ENCODE peak calls at places on chromosomes 4 and X, in seven cellular contexts. One of them, this sample, is unnamed.

GRCh38 chr4:178138491-178138890 is 696.3 kb upstream of the AGA start:
- DNase-seq in pancreas: no peak
- DNase-seq in choroid plexus epithelial cell: no peak
- DNase-seq in GM12864: no peak
- DNase-seq in AG04449: no peak
- DNase-seq in suprapubic skin: no peak
- DNase-seq in heart right ventricle: no peak
- DNase-seq in this sample: no peak

GRCh38 chr4:184932343-184932742 is 85.9 kb upstream of the HELT start:
- DNase-seq in pancreas: no peak
- DNase-seq in choroid plexus epithelial cell: no peak
- DNase-seq in GM12864: no peak
- DNase-seq in AG04449: no peak
- DNase-seq in suprapubic skin: no peak
- DNase-seq in heart right ventricle: no peak
- DNase-seq in this sample: no peak

GRCh38 chrX:37314526-37314925 is 34.6 kb upstream of the PRRG1 start:
- DNase-seq in pancreas: no peak
- DNase-seq in choroid plexus epithelial cell: peak; percentile 73
- DNase-seq in GM12864: no peak
- DNase-seq in AG04449: peak; percentile 37
- DNase-seq in suprapubic skin: no peak
- DNase-seq in heart right ventricle: no peak
- DNase-seq in this sample: no peak

GRCh38 chr4:17197070-17197469 is 298.6 kb upstream of the LDB2 start:
- DNase-seq in pancreas: no peak
- DNase-seq in choroid plexus epithelial cell: no peak
- DNase-seq in GM12864: no peak
- DNase-seq in AG04449: no peak
- DNase-seq in suprapubic skin: no peak
- DNase-seq in heart right ventricle: no peak
- DNase-seq in this sample: no peak

GRCh38 chr4:8585186-8585585 is 5.0 kb downstream of the GPR78 start:
- DNase-seq in pancreas: no peak
- DNase-seq in choroid plexus epithelial cell: no peak
- DNase-seq in GM12864: no peak
- DNase-seq in AG04449: no peak
- DNase-seq in suprapubic skin: peak; percentile 65
- DNase-seq in heart right ventricle: no peak
- DNase-seq in this sample: no peak

GRCh38 chrX:138928737-138929459 is 217.4 kb upstream of the FGF13 start:
- DNase-seq in pancreas: no peak
- DNase-seq in choroid plexus epithelial cell: no peak
- DNase-seq in GM12864: no peak
- DNase-seq in AG04449: no peak
- DNase-seq in suprapubic skin: no peak
- DNase-seq in heart right ventricle: no peak
- DNase-seq in this sample: no peak

GRCh38 chr4:3312362-3312761 is 19.5 kb downstream of the RGS12 start:
- DNase-seq in pancreas: no peak
- DNase-seq in choroid plexus epithelial cell: no peak
- DNase-seq in GM12864: no peak
- DNase-seq in AG04449: no peak
- DNase-seq in suprapubic skin: no peak
- DNase-seq in heart right ventricle: no peak
- DNase-seq in this sample: peak; percentile 54

GRCh38 chr4:100838286-100838685 is 320.5 kb upstream of the EMCN start:
- DNase-seq in pancreas: no peak
- DNase-seq in choroid plexus epithelial cell: no peak
- DNase-seq in GM12864: no peak
- DNase-seq in AG04449: no peak
- DNase-seq in suprapubic skin: no peak
- DNase-seq in heart right ventricle: no peak
- DNase-seq in this sample: no peak

GRCh38 chr4:147059064-147059731 is 113.5 kb upstream of the TTC29 start:
- DNase-seq in pancreas: no peak
- DNase-seq in choroid plexus epithelial cell: no peak
- DNase-seq in GM12864: no peak
- DNase-seq in AG04449: no peak
- DNase-seq in suprapubic skin: no peak
- DNase-seq in heart right ventricle: no peak
- DNase-seq in this sample: no peak

GRCh38 chr4:152115794-152116193 is 355.0 kb upstream of the GATB start:
- DNase-seq in pancreas: no peak
- DNase-seq in choroid plexus epithelial cell: no peak
- DNase-seq in GM12864: no peak
- DNase-seq in AG04449: no peak
- DNase-seq in suprapubic skin: no peak
- DNase-seq in heart right ventricle: peak; percentile 36
- DNase-seq in this sample: no peak

GRCh38 chr4:94877973-94878372 is 120.2 kb downstream of the BMPR1B start:
- DNase-seq in pancreas: no peak
- DNase-seq in choroid plexus epithelial cell: peak; percentile 63
- DNase-seq in GM12864: no peak
- DNase-seq in AG04449: no peak
- DNase-seq in suprapubic skin: no peak
- DNase-seq in heart right ventricle: no peak
- DNase-seq in this sample: no peak

GRCh38 chr4:77145806-77146425 is 11.1 kb upstream of the CCNG2 start:
- DNase-seq in pancreas: no peak
- DNase-seq in choroid plexus epithelial cell: no peak
- DNase-seq in GM12864: no peak
- DNase-seq in AG04449: no peak
- DNase-seq in suprapubic skin: no peak
- DNase-seq in heart right ventricle: no peak
- DNase-seq in this sample: no peak

GRCh38 chrX:126376465-126376864 is 176.1 kb downstream of the DCAF12L1 start:
- DNase-seq in pancreas: no peak
- DNase-seq in choroid plexus epithelial cell: no peak
- DNase-seq in GM12864: no peak
- DNase-seq in AG04449: no peak
- DNase-seq in suprapubic skin: no peak
- DNase-seq in heart right ventricle: no peak
- DNase-seq in this sample: no peak

GRCh38 chr4:151537726-151538125 is 128.8 kb downstream of the FHIP1A start:
- DNase-seq in pancreas: no peak
- DNase-seq in choroid plexus epithelial cell: peak; percentile 74
- DNase-seq in GM12864: no peak
- DNase-seq in AG04449: no peak
- DNase-seq in suprapubic skin: no peak
- DNase-seq in heart right ventricle: no peak
- DNase-seq in this sample: no peak

GRCh38 chr4:137998666-137999429 is 243.3 kb downstream of the SLC7A11 start:
- DNase-seq in pancreas: no peak
- DNase-seq in choroid plexus epithelial cell: peak; percentile 77
- DNase-seq in GM12864: no peak
- DNase-seq in AG04449: peak; percentile 73
- DNase-seq in suprapubic skin: no peak
- DNase-seq in heart right ventricle: no peak
- DNase-seq in this sample: no peak

GRCh38 chrX:30822068-30822671 is 66.9 kb downstream of the TAB3 start:
- DNase-seq in pancreas: no peak
- DNase-seq in choroid plexus epithelial cell: peak; percentile 10
- DNase-seq in GM12864: peak; percentile 21
- DNase-seq in AG04449: no peak
- DNase-seq in suprapubic skin: no peak
- DNase-seq in heart right ventricle: no peak
- DNase-seq in this sample: no peak

GRCh38 chr4:40840255-40840984 is 90.7 kb downstream of the NSUN7 start:
- DNase-seq in pancreas: no peak
- DNase-seq in choroid plexus epithelial cell: no peak
- DNase-seq in GM12864: no peak
- DNase-seq in AG04449: no peak
- DNase-seq in suprapubic skin: no peak
- DNase-seq in heart right ventricle: no peak
- DNase-seq in this sample: no peak

GRCh38 chrX:10278716-10279115 is 121.9 kb downstream of the CLCN4 start:
- DNase-seq in pancreas: no peak
- DNase-seq in choroid plexus epithelial cell: no peak
- DNase-seq in GM12864: no peak
- DNase-seq in AG04449: no peak
- DNase-seq in suprapubic skin: no peak
- DNase-seq in heart right ventricle: no peak
- DNase-seq in this sample: no peak

GRCh38 chrX:65723706-65724105 is 56.3 kb downstream of the MSN start:
- DNase-seq in pancreas: no peak
- DNase-seq in choroid plexus epithelial cell: peak; percentile 42
- DNase-seq in GM12864: peak; percentile 62
- DNase-seq in AG04449: no peak
- DNase-seq in suprapubic skin: no peak
- DNase-seq in heart right ventricle: no peak
- DNase-seq in this sample: no peak

GRCh38 chr4:132001542-132001941 is 1147.6 kb upstream of the PCDH10 start:
- DNase-seq in pancreas: no peak
- DNase-seq in choroid plexus epithelial cell: peak; percentile 82
- DNase-seq in GM12864: no peak
- DNase-seq in AG04449: peak; percentile 4
- DNase-seq in suprapubic skin: no peak
- DNase-seq in heart right ventricle: no peak
- DNase-seq in this sample: no peak

GRCh38 chr4:40750461-40751258 is 905 bp downstream of the NSUN7 start:
- DNase-seq in pancreas: no peak
- DNase-seq in choroid plexus epithelial cell: no peak
- DNase-seq in GM12864: no peak
- DNase-seq in AG04449: no peak
- DNase-seq in suprapubic skin: no peak
- DNase-seq in heart right ventricle: no peak
- DNase-seq in this sample: no peak

GRCh38 chr4:38667005-38667771 is 3.2 kb downstream of the KLF3 start:
- DNase-seq in pancreas: peak; percentile 90
- DNase-seq in choroid plexus epithelial cell: peak; percentile 99
- DNase-seq in GM12864: no peak
- DNase-seq in AG04449: peak; percentile 89
- DNase-seq in suprapubic skin: peak; percentile 84
- DNase-seq in heart right ventricle: peak; percentile 90
- DNase-seq in this sample: no peak

GRCh38 chr4:173410106-173410505 is 11.2 kb upstream of the SCRG1 start:
- DNase-seq in pancreas: no peak
- DNase-seq in choroid plexus epithelial cell: no peak
- DNase-seq in GM12864: no peak
- DNase-seq in AG04449: no peak
- DNase-seq in suprapubic skin: no peak
- DNase-seq in heart right ventricle: no peak
- DNase-seq in this sample: no peak

GRCh38 chrX:109934935-109935334 is 68.0 kb upstream of the TMEM164 start:
- DNase-seq in pancreas: no peak
- DNase-seq in choroid plexus epithelial cell: peak; percentile 75
- DNase-seq in GM12864: no peak
- DNase-seq in AG04449: no peak
- DNase-seq in suprapubic skin: no peak
- DNase-seq in heart right ventricle: no peak
- DNase-seq in this sample: no peak

DNA sequence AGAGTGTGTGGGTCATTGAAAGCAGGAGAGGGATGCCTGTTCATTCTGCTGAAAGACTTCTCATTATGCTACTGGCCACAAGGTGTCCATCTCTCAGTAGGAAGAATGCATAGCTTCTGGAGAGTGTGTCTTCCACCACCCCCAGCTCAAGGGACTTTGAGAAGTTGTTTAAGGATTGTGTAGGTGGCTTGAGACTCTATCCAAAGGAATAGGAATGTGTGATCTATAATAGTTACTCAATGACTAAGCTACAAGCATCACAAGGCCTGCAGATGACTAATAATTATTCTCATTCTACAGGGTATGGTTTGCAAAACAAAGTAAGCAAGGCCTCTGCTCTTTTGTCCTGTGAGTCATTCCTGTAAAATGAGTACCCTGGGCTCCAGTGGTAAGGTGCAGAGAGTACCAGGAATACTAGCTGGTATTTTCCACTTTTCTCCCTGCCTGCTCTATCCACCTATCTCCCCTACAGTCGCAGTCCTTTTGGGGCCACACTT is 279.8 kb upstream of the BOD1L1 start:
- DNase-seq in pancreas: no peak
- DNase-seq in choroid plexus epithelial cell: peak; percentile 98
- DNase-seq in GM12864: no peak
- DNase-seq in AG04449: peak; percentile 98
- DNase-seq in suprapubic skin: no peak
- DNase-seq in heart right ventricle: no peak
- DNase-seq in this sample: no peak
- TF ChIP-seq CTCF in pancreas: no peak
- TF ChIP-seq CTCF in choroid plexus epithelial cell: peak; percentile 70
- TF ChIP-seq CTCF in GM12864: no peak
- TF ChIP-seq CTCF in AG04449: peak; percentile 59
- TF ChIP-seq CTCF in suprapubic skin: no peak
- TF ChIP-seq CTCF in heart right ventricle: no peak
- TF ChIP-seq CTCF in this sample: no peak

DNA sequence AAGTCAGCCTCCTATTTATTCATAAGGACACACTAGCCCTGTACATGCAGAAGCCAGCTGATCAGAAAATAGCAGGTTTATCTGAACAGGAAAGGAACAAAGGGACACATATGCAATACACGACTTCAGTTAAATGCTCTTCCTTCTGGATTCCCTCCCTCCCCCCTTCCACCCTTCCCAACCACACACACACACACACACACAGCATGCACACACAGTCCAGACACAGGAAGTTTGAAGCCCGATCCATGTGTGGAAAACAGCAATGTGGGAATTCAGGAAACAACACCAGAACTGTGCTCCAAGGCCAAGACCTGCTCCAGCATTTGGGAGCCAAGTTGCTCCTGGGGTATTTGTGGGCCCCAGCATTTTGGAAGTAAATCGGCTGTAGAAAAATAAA is 5.5 kb upstream of the AMOT start:
- DNase-seq in pancreas: no peak
- DNase-seq in choroid plexus epithelial cell: no peak
- DNase-seq in GM12864: no peak
- DNase-seq in AG04449: no peak
- DNase-seq in suprapubic skin: no peak
- DNase-seq in heart right ventricle: peak; percentile 51
- DNase-seq in this sample: no peak
- TF ChIP-seq CTCF in pancreas: no peak
- TF ChIP-seq CTCF in choroid plexus epithelial cell: no peak
- TF ChIP-seq CTCF in GM12864: no peak
- TF ChIP-seq CTCF in AG04449: no peak
- TF ChIP-seq CTCF in suprapubic skin: no peak
- TF ChIP-seq CTCF in heart right ventricle: no peak
- TF ChIP-seq CTCF in this sample: no peak

GRCh38 chr4:145097821-145098674 is at the start of the genes ABCE1 and ANAPC10:
- DNase-seq in pancreas: peak; percentile 97
- DNase-seq in choroid plexus epithelial cell: peak; percentile 99
- DNase-seq in GM12864: peak; percentile 96
- DNase-seq in AG04449: peak; percentile 83
- DNase-seq in suprapubic skin: peak; percentile 96
- DNase-seq in heart right ventricle: peak; percentile 97
- DNase-seq in this sample: peak; percentile 96
- TF ChIP-seq CTCF in pancreas: no peak
- TF ChIP-seq CTCF in choroid plexus epithelial cell: peak; percentile 64
- TF ChIP-seq CTCF in GM12864: no peak
- TF ChIP-seq CTCF in AG04449: no peak
- TF ChIP-seq CTCF in suprapubic skin: no peak
- TF ChIP-seq CTCF in heart right ventricle: peak; percentile 40
- TF ChIP-seq CTCF in this sample: peak; percentile 47

DNA sequence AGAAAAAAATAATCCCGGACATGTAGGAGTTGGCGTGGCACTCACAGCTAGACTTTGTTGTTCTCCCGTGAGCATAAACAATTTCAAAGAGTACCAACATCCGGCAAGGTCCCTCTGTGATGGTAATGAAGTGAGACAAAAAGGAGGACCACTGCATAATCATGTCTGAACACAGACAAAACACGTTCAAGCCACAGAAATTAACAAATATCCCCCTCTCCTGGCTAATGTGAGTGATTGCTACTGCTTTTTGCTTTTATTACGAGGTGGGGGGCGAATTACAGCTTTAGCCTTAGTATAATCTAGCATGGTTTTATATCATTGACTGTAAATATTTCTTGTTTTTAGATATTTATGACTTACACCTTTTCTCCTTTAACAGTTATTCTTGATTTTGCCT is 118.5 kb downstream of the PLS3 start:
- DNase-seq in pancreas: no peak
- DNase-seq in choroid plexus epithelial cell: peak; percentile 59
- DNase-seq in GM12864: no peak
- DNase-seq in AG04449: no peak
- DNase-seq in suprapubic skin: no peak
- DNase-seq in heart right ventricle: no peak
- DNase-seq in this sample: no peak
- TF ChIP-seq CTCF in pancreas: no peak
- TF ChIP-seq CTCF in choroid plexus epithelial cell: peak; percentile 56
- TF ChIP-seq CTCF in GM12864: no peak
- TF ChIP-seq CTCF in AG04449: peak; percentile 29
- TF ChIP-seq CTCF in suprapubic skin: no peak
- TF ChIP-seq CTCF in heart right ventricle: peak; percentile 48
- TF ChIP-seq CTCF in this sample: peak; percentile 74

This sample was measured in type B pancreatic cell.